ENCODE peak calls at places on chromosomes 4 and X, in eight cellular contexts. One of them, this sample, is unnamed.

GRCh38 chr4:42750091-42750490 is 93.2 kb upstream of the ATP8A1 start:
- DNase-seq in AG04450: no peak
- DNase-seq in HFF-Myc: no peak
- DNase-seq in GM13976: no peak
- DNase-seq in SK-N-SH: peak; percentile 39
- DNase-seq in ovary: no peak
- DNase-seq in BJ: no peak
- DNase-seq in transverse colon: no peak
- DNase-seq in this sample: no peak

GRCh38 chr4:182644326-182645050 is 272.7 kb downstream of the DCTD start:
- DNase-seq in AG04450: no peak
- DNase-seq in HFF-Myc: no peak
- DNase-seq in GM13976: no peak
- DNase-seq in SK-N-SH: no peak
- DNase-seq in ovary: no peak
- DNase-seq in BJ: peak; percentile 21
- DNase-seq in transverse colon: no peak
- DNase-seq in this sample: no peak

GRCh38 chr4:173424899-173425805 is 26.2 kb upstream of the SCRG1 start:
- DNase-seq in AG04450: no peak
- DNase-seq in HFF-Myc: no peak
- DNase-seq in GM13976: no peak
- DNase-seq in SK-N-SH: no peak
- DNase-seq in ovary: no peak
- DNase-seq in BJ: peak; percentile 31
- DNase-seq in transverse colon: no peak
- DNase-seq in this sample: no peak

GRCh38 chr4:7168106-7168505 is 24.2 kb upstream of the SORCS2 start:
- DNase-seq in AG04450: no peak
- DNase-seq in HFF-Myc: no peak
- DNase-seq in GM13976: no peak
- DNase-seq in SK-N-SH: no peak
- DNase-seq in ovary: peak; percentile 19
- DNase-seq in BJ: no peak
- DNase-seq in transverse colon: no peak
- DNase-seq in this sample: peak; percentile 17

GRCh38 chr4:122458625-122459024 is 2.1 kb upstream of the IL2 start:
- DNase-seq in AG04450: no peak
- DNase-seq in HFF-Myc: no peak
- DNase-seq in GM13976: peak; percentile 8
- DNase-seq in SK-N-SH: no peak
- DNase-seq in ovary: no peak
- DNase-seq in BJ: no peak
- DNase-seq in transverse colon: no peak
- DNase-seq in this sample: no peak

GRCh38 chr4:91243132-91243531 is 1060.6 kb upstream of the GRID2 start:
- DNase-seq in AG04450: no peak
- DNase-seq in HFF-Myc: no peak
- DNase-seq in GM13976: no peak
- DNase-seq in SK-N-SH: no peak
- DNase-seq in ovary: no peak
- DNase-seq in BJ: no peak
- DNase-seq in transverse colon: no peak
- DNase-seq in this sample: no peak

GRCh38 chrX:15947648-15948317 is 93.2 kb upstream of the AP1S2 start:
- DNase-seq in AG04450: peak; percentile 8
- DNase-seq in HFF-Myc: peak; percentile 38
- DNase-seq in GM13976: no peak
- DNase-seq in SK-N-SH: no peak
- DNase-seq in ovary: no peak
- DNase-seq in BJ: peak; percentile 27
- DNase-seq in transverse colon: no peak
- DNase-seq in this sample: no peak

GRCh38 chr4:102675142-102675541 is 85.6 kb downstream of the MANBA start:
- DNase-seq in AG04450: no peak
- DNase-seq in HFF-Myc: no peak
- DNase-seq in GM13976: no peak
- DNase-seq in SK-N-SH: no peak
- DNase-seq in ovary: no peak
- DNase-seq in BJ: no peak
- DNase-seq in transverse colon: no peak
- DNase-seq in this sample: no peak

GRCh38 chrX:142005532-142005931 is 101.8 kb downstream of the MAGEC1 start:
- DNase-seq in AG04450: no peak
- DNase-seq in HFF-Myc: no peak
- DNase-seq in GM13976: no peak
- DNase-seq in SK-N-SH: no peak
- DNase-seq in ovary: no peak
- DNase-seq in BJ: no peak
- DNase-seq in transverse colon: no peak
- DNase-seq in this sample: no peak

GRCh38 chrX:23811135-23811781 is 28.3 kb downstream of the SAT1 start:
- DNase-seq in AG04450: no peak
- DNase-seq in HFF-Myc: no peak
- DNase-seq in GM13976: no peak
- DNase-seq in SK-N-SH: no peak
- DNase-seq in ovary: no peak
- DNase-seq in BJ: no peak
- DNase-seq in transverse colon: no peak
- DNase-seq in this sample: no peak

GRCh38 chr4:92381640-92382039 is 77.9 kb downstream of the GRID2 start:
- DNase-seq in AG04450: no peak
- DNase-seq in HFF-Myc: no peak
- DNase-seq in GM13976: no peak
- DNase-seq in SK-N-SH: no peak
- DNase-seq in ovary: no peak
- DNase-seq in BJ: no peak
- DNase-seq in transverse colon: no peak
- DNase-seq in this sample: no peak

GRCh38 chr4:184746532-184746870 is 12.6 kb upstream of the CENPU start:
- DNase-seq in AG04450: peak; percentile 58
- DNase-seq in HFF-Myc: no peak
- DNase-seq in GM13976: no peak
- DNase-seq in SK-N-SH: no peak
- DNase-seq in ovary: peak; percentile 55
- DNase-seq in BJ: peak; percentile 66
- DNase-seq in transverse colon: no peak
- DNase-seq in this sample: no peak

DNA sequence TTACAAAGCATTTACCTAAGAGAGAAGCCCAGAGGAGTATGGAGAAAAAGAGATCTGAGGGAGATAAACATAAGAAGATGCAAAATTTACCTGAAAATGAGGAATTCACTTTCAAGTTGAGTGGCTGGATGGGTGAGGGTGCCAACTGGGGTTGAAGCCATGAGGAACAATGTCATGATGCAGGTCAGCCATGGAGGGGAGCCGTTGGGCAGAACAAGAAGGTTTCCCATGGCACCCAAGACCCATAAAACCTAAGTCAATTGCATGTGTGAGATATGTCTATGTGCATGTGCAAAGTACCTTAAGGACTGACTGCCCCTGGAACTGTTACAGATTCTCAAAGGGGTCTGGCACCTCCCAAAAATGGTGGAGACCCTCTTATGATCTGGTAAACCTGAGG is 46.6 kb upstream of the PRRG1 start:
- DNase-seq in AG04450: no peak
- DNase-seq in HFF-Myc: no peak
- DNase-seq in GM13976: no peak
- DNase-seq in SK-N-SH: no peak
- DNase-seq in ovary: no peak
- DNase-seq in BJ: no peak
- DNase-seq in transverse colon: peak; percentile 12
- DNase-seq in this sample: no peak
- TF ChIP-seq CTCF in AG04450: peak; percentile 46
- TF ChIP-seq CTCF in HFF-Myc: no peak
- TF ChIP-seq CTCF in GM13976: no peak
- TF ChIP-seq CTCF in SK-N-SH: peak; percentile 41
- TF ChIP-seq CTCF in ovary: no peak
- TF ChIP-seq CTCF in BJ: peak; percentile 49
- TF ChIP-seq CTCF in transverse colon: no peak
- TF ChIP-seq CTCF in this sample: peak; percentile 35

GRCh38 chr4:111778543-111778942 is 366.7 kb upstream of the FAM241A start:
- DNase-seq in AG04450: no peak
- DNase-seq in HFF-Myc: no peak
- DNase-seq in GM13976: no peak
- DNase-seq in SK-N-SH: no peak
- DNase-seq in ovary: no peak
- DNase-seq in BJ: no peak
- DNase-seq in transverse colon: no peak
- DNase-seq in this sample: no peak
- TF ChIP-seq CTCF in AG04450: no peak
- TF ChIP-seq CTCF in HFF-Myc: peak; percentile 33
- TF ChIP-seq CTCF in GM13976: no peak
- TF ChIP-seq CTCF in SK-N-SH: no peak
- TF ChIP-seq CTCF in ovary: no peak
- TF ChIP-seq CTCF in BJ: peak; percentile 42
- TF ChIP-seq CTCF in transverse colon: no peak
- TF ChIP-seq CTCF in this sample: peak; percentile 15

GRCh38 chr4:13857800-13858199 is 230.3 kb upstream of the BOD1L1 start:
- DNase-seq in AG04450: no peak
- DNase-seq in HFF-Myc: no peak
- DNase-seq in GM13976: no peak
- DNase-seq in SK-N-SH: no peak
- DNase-seq in ovary: no peak
- DNase-seq in BJ: no peak
- DNase-seq in transverse colon: no peak
- DNase-seq in this sample: no peak

GRCh38 chr4:13859423-13859822 is 231.9 kb upstream of the BOD1L1 start:
- DNase-seq in AG04450: no peak
- DNase-seq in HFF-Myc: no peak
- DNase-seq in GM13976: no peak
- DNase-seq in SK-N-SH: no peak
- DNase-seq in ovary: no peak
- DNase-seq in BJ: no peak
- DNase-seq in transverse colon: no peak
- DNase-seq in this sample: no peak

GRCh38 chr4:13856387-13856786 is 228.9 kb upstream of the BOD1L1 start:
- DNase-seq in AG04450: no peak
- DNase-seq in HFF-Myc: no peak
- DNase-seq in GM13976: no peak
- DNase-seq in SK-N-SH: no peak
- DNase-seq in ovary: no peak
- DNase-seq in BJ: no peak
- DNase-seq in transverse colon: no peak
- DNase-seq in this sample: no peak

GRCh38 chr4:13857397-13857796 is 229.9 kb upstream of the BOD1L1 start:
- DNase-seq in AG04450: no peak
- DNase-seq in HFF-Myc: no peak
- DNase-seq in GM13976: no peak
- DNase-seq in SK-N-SH: no peak
- DNase-seq in ovary: no peak
- DNase-seq in BJ: no peak
- DNase-seq in transverse colon: no peak
- DNase-seq in this sample: no peak

GRCh38 chr4:13860126-13860525 is 232.6 kb upstream of the BOD1L1 start:
- DNase-seq in AG04450: no peak
- DNase-seq in HFF-Myc: no peak
- DNase-seq in GM13976: no peak
- DNase-seq in SK-N-SH: peak; percentile 6
- DNase-seq in ovary: no peak
- DNase-seq in BJ: no peak
- DNase-seq in transverse colon: no peak
- DNase-seq in this sample: no peak
- TF ChIP-seq CTCF in AG04450: no peak
- TF ChIP-seq CTCF in HFF-Myc: peak; percentile 17
- TF ChIP-seq CTCF in GM13976: no peak
- TF ChIP-seq CTCF in SK-N-SH: no peak
- TF ChIP-seq CTCF in ovary: no peak
- TF ChIP-seq CTCF in BJ: peak; percentile 8
- TF ChIP-seq CTCF in transverse colon: no peak
- TF ChIP-seq CTCF in this sample: peak; percentile 7

DNA sequence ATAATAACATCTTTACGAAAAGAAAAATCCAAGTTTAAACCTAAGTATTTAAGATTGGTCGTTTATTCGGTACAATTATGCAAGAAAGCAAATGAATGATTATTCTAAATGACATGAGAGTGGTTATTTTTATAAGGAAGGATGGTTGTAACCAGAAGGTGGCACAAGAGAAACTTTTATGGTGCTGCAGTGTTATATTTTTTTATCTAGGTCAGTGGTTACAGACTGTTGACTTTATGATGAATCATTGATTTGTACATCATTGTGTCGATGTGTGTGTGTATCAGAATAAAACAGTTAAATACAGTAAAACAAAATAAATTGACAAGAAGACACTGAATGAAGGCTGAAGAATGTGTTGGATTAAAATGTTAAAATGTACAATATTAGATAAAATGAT is 9.8 kb downstream of the DCAF8L2 start:
- DNase-seq in AG04450: no peak
- DNase-seq in HFF-Myc: no peak
- DNase-seq in GM13976: no peak
- DNase-seq in SK-N-SH: no peak
- DNase-seq in ovary: no peak
- DNase-seq in BJ: no peak
- DNase-seq in transverse colon: no peak
- DNase-seq in this sample: no peak
- TF ChIP-seq CTCF in AG04450: no peak
- TF ChIP-seq CTCF in HFF-Myc: no peak
- TF ChIP-seq CTCF in GM13976: no peak
- TF ChIP-seq CTCF in SK-N-SH: peak; percentile 47
- TF ChIP-seq CTCF in ovary: no peak
- TF ChIP-seq CTCF in BJ: no peak
- TF ChIP-seq CTCF in transverse colon: no peak
- TF ChIP-seq CTCF in this sample: peak; percentile 22

This sample was measured in RWPE2.